ENCODE peak calls at places on chromosomes 7 and 10, in four cellular contexts. One of them, this sample, is unnamed.
A peak's percentile ranks its signal among the peaks of the same experiment; 100 is the strongest.

GRCh38 chr10:132539894-132540293 is 2.3 kb downstream of the INPP5A start:
- DNase-seq in activated gamma-delta T cell treated with Interleukin-2 at 50 U/mL for 16 hours: no peak
- DNase-seq in NCI-H748 treated with DMSO at 0.1 percent for 48 hours: no peak
- DNase-seq in AG09319: no peak
- DNase-seq in this sample: no peak

GRCh38 chr10:83233691-83234090 is 905.6 kb upstream of the GHITM start:
- DNase-seq in activated gamma-delta T cell treated with Interleukin-2 at 50 U/mL for 16 hours: no peak
- DNase-seq in NCI-H748 treated with DMSO at 0.1 percent for 48 hours: no peak
- DNase-seq in AG09319: no peak
- DNase-seq in this sample: no peak

GRCh38 chr7:3266240-3266639 is 34.8 kb upstream of the SDK1 start:
- DNase-seq in activated gamma-delta T cell treated with Interleukin-2 at 50 U/mL for 16 hours: no peak
- DNase-seq in NCI-H748 treated with DMSO at 0.1 percent for 48 hours: peak; percentile 57
- DNase-seq in AG09319: no peak
- DNase-seq in this sample: no peak

GRCh38 chr7:93894426-93894825 is 3.9 kb upstream of the TFPI2 start:
- DNase-seq in activated gamma-delta T cell treated with Interleukin-2 at 50 U/mL for 16 hours: no peak
- DNase-seq in NCI-H748 treated with DMSO at 0.1 percent for 48 hours: no peak
- DNase-seq in AG09319: no peak
- DNase-seq in this sample: no peak

GRCh38 chr7:585229-585711 is 65.6 kb upstream of the PDGFA start:
- DNase-seq in activated gamma-delta T cell treated with Interleukin-2 at 50 U/mL for 16 hours: no peak
- DNase-seq in NCI-H748 treated with DMSO at 0.1 percent for 48 hours: no peak
- DNase-seq in AG09319: no peak
- DNase-seq in this sample: no peak

GRCh38 chr10:27741173-27742091 is 4.2 kb downstream of the MKX start:
- DNase-seq in activated gamma-delta T cell treated with Interleukin-2 at 50 U/mL for 16 hours: no peak
- DNase-seq in NCI-H748 treated with DMSO at 0.1 percent for 48 hours: no peak
- DNase-seq in AG09319: no peak
- DNase-seq in this sample: no peak

GRCh38 chr7:15561840-15562239 is at the start of gene AGMO:
- DNase-seq in activated gamma-delta T cell treated with Interleukin-2 at 50 U/mL for 16 hours: no peak
- DNase-seq in NCI-H748 treated with DMSO at 0.1 percent for 48 hours: peak; percentile 33
- DNase-seq in AG09319: no peak
- DNase-seq in this sample: peak; percentile 59

GRCh38 chr7:38318803-38319416 is 45.5 kb upstream of the TARP start:
- DNase-seq in activated gamma-delta T cell treated with Interleukin-2 at 50 U/mL for 16 hours: no peak
- DNase-seq in NCI-H748 treated with DMSO at 0.1 percent for 48 hours: peak; percentile 69
- DNase-seq in AG09319: peak; percentile 61
- DNase-seq in this sample: no peak

GRCh38 chr7:134443396-134444070 is 15.4 kb downstream of the AKR1B1 start:
- DNase-seq in activated gamma-delta T cell treated with Interleukin-2 at 50 U/mL for 16 hours: no peak
- DNase-seq in NCI-H748 treated with DMSO at 0.1 percent for 48 hours: no peak
- DNase-seq in AG09319: no peak
- DNase-seq in this sample: no peak

GRCh38 chr7:135801877-135802276 is 53.3 kb upstream of the FAM180A start:
- DNase-seq in activated gamma-delta T cell treated with Interleukin-2 at 50 U/mL for 16 hours: no peak
- DNase-seq in NCI-H748 treated with DMSO at 0.1 percent for 48 hours: peak; percentile 34
- DNase-seq in AG09319: no peak
- DNase-seq in this sample: no peak

GRCh38 chr10:120646738-120647427 is 189.9 kb downstream of the PLPP4 start:
- DNase-seq in activated gamma-delta T cell treated with Interleukin-2 at 50 U/mL for 16 hours: no peak
- DNase-seq in NCI-H748 treated with DMSO at 0.1 percent for 48 hours: no peak
- DNase-seq in AG09319: no peak
- DNase-seq in this sample: no peak

GRCh38 chr10:20858292-20859124 is 38.6 kb downstream of the NEBL start:
- DNase-seq in activated gamma-delta T cell treated with Interleukin-2 at 50 U/mL for 16 hours: no peak
- DNase-seq in NCI-H748 treated with DMSO at 0.1 percent for 48 hours: peak; percentile 38
- DNase-seq in AG09319: no peak
- DNase-seq in this sample: no peak

GRCh38 chr7:22762866-22763265 is 35.9 kb downstream of the IL6 start:
- DNase-seq in activated gamma-delta T cell treated with Interleukin-2 at 50 U/mL for 16 hours: no peak
- DNase-seq in NCI-H748 treated with DMSO at 0.1 percent for 48 hours: no peak
- DNase-seq in AG09319: no peak
- DNase-seq in this sample: no peak

GRCh38 chr10:60942604-60943269 is 1.2 kb downstream of the RHOBTB1 start:
- DNase-seq in activated gamma-delta T cell treated with Interleukin-2 at 50 U/mL for 16 hours: peak; percentile 17
- DNase-seq in NCI-H748 treated with DMSO at 0.1 percent for 48 hours: no peak
- DNase-seq in AG09319: no peak
- DNase-seq in this sample: no peak

GRCh38 chr10:113454341-113455061 is 98.4 kb upstream of the HABP2 start:
- DNase-seq in activated gamma-delta T cell treated with Interleukin-2 at 50 U/mL for 16 hours: no peak
- DNase-seq in NCI-H748 treated with DMSO at 0.1 percent for 48 hours: no peak
- DNase-seq in AG09319: no peak
- DNase-seq in this sample: peak; percentile 21

GRCh38 chr7:36777062-36777461 is 52.8 kb upstream of the AOAH start:
- DNase-seq in activated gamma-delta T cell treated with Interleukin-2 at 50 U/mL for 16 hours: peak; percentile 53
- DNase-seq in NCI-H748 treated with DMSO at 0.1 percent for 48 hours: no peak
- DNase-seq in AG09319: no peak
- DNase-seq in this sample: no peak

GRCh38 chr7:31052841-31053601 is 913 bp downstream of the ADCYAP1R1 start:
- DNase-seq in activated gamma-delta T cell treated with Interleukin-2 at 50 U/mL for 16 hours: no peak
- DNase-seq in NCI-H748 treated with DMSO at 0.1 percent for 48 hours: no peak
- DNase-seq in AG09319: no peak
- DNase-seq in this sample: no peak

GRCh38 chr10:11555556-11555955 is 55.9 kb downstream of the USP6NL start:
- DNase-seq in activated gamma-delta T cell treated with Interleukin-2 at 50 U/mL for 16 hours: no peak
- DNase-seq in NCI-H748 treated with DMSO at 0.1 percent for 48 hours: no peak
- DNase-seq in AG09319: no peak
- DNase-seq in this sample: no peak

GRCh38 chr10:59240581-59241183 is 64.2 kb downstream of the PHYHIPL start:
- DNase-seq in activated gamma-delta T cell treated with Interleukin-2 at 50 U/mL for 16 hours: no peak
- DNase-seq in NCI-H748 treated with DMSO at 0.1 percent for 48 hours: peak; percentile 16
- DNase-seq in AG09319: peak; percentile 22
- DNase-seq in this sample: peak; percentile 18

GRCh38 chr7:70392282-70392681 is 739.7 kb upstream of the GALNT17 start:
- DNase-seq in activated gamma-delta T cell treated with Interleukin-2 at 50 U/mL for 16 hours: no peak
- DNase-seq in NCI-H748 treated with DMSO at 0.1 percent for 48 hours: no peak
- DNase-seq in AG09319: no peak
- DNase-seq in this sample: no peak

GRCh38 chr10:70737977-70738376 is 47.2 kb downstream of the TBATA start:
- DNase-seq in activated gamma-delta T cell treated with Interleukin-2 at 50 U/mL for 16 hours: no peak
- DNase-seq in NCI-H748 treated with DMSO at 0.1 percent for 48 hours: no peak
- DNase-seq in AG09319: no peak
- DNase-seq in this sample: no peak

GRCh38 chr10:133325761-133326463 is 10.8 kb downstream of the CALY start:
- DNase-seq in activated gamma-delta T cell treated with Interleukin-2 at 50 U/mL for 16 hours: no peak
- DNase-seq in NCI-H748 treated with DMSO at 0.1 percent for 48 hours: no peak
- DNase-seq in AG09319: no peak
- DNase-seq in this sample: no peak

GRCh38 chr10:76973515-76974289 is 663.9 kb downstream of the KCNMA1 start:
- DNase-seq in activated gamma-delta T cell treated with Interleukin-2 at 50 U/mL for 16 hours: no peak
- DNase-seq in NCI-H748 treated with DMSO at 0.1 percent for 48 hours: no peak
- DNase-seq in AG09319: peak; percentile 38
- DNase-seq in this sample: no peak

GRCh38 chr10:74500806-74501205 is 325.6 kb upstream of the KAT6B start:
- DNase-seq in activated gamma-delta T cell treated with Interleukin-2 at 50 U/mL for 16 hours: no peak
- DNase-seq in NCI-H748 treated with DMSO at 0.1 percent for 48 hours: no peak
- DNase-seq in AG09319: peak; percentile 31
- DNase-seq in this sample: no peak

GRCh38 chr10:126646101-126646500 is 24.4 kb downstream of the C10orf90 start:
- DNase-seq in activated gamma-delta T cell treated with Interleukin-2 at 50 U/mL for 16 hours: no peak
- DNase-seq in NCI-H748 treated with DMSO at 0.1 percent for 48 hours: no peak
- DNase-seq in AG09319: no peak
- DNase-seq in this sample: no peak

GRCh38 chr10:33116293-33116697 is 158.3 kb upstream of the ITGB1 start:
- DNase-seq in activated gamma-delta T cell treated with Interleukin-2 at 50 U/mL for 16 hours: no peak
- DNase-seq in NCI-H748 treated with DMSO at 0.1 percent for 48 hours: peak; percentile 13
- DNase-seq in AG09319: no peak
- DNase-seq in this sample: peak; percentile 41

GRCh38 chr10:48439581-48440041 is 133.1 kb downstream of the MAPK8 start:
- DNase-seq in activated gamma-delta T cell treated with Interleukin-2 at 50 U/mL for 16 hours: no peak
- DNase-seq in NCI-H748 treated with DMSO at 0.1 percent for 48 hours: no peak
- DNase-seq in AG09319: no peak
- DNase-seq in this sample: no peak

GRCh38 chr7:155270876-155271275 is 26.8 kb upstream of the INSIG1 start:
- DNase-seq in activated gamma-delta T cell treated with Interleukin-2 at 50 U/mL for 16 hours: no peak
- DNase-seq in NCI-H748 treated with DMSO at 0.1 percent for 48 hours: no peak
- DNase-seq in AG09319: no peak
- DNase-seq in this sample: no peak

GRCh38 chr10:97081621-97082235 is 104.0 kb downstream of the SLIT1 start:
- DNase-seq in activated gamma-delta T cell treated with Interleukin-2 at 50 U/mL for 16 hours: peak; percentile 50
- DNase-seq in NCI-H748 treated with DMSO at 0.1 percent for 48 hours: no peak
- DNase-seq in AG09319: peak; percentile 15
- DNase-seq in this sample: peak; percentile 17

GRCh38 chr10:28496481-28496961 is 36.4 kb upstream of the WAC start:
- DNase-seq in activated gamma-delta T cell treated with Interleukin-2 at 50 U/mL for 16 hours: no peak
- DNase-seq in NCI-H748 treated with DMSO at 0.1 percent for 48 hours: no peak
- DNase-seq in AG09319: no peak
- DNase-seq in this sample: no peak

GRCh38 chr10:18918545-18918944 is 130.1 kb upstream of the MALRD1 start:
- DNase-seq in activated gamma-delta T cell treated with Interleukin-2 at 50 U/mL for 16 hours: no peak
- DNase-seq in NCI-H748 treated with DMSO at 0.1 percent for 48 hours: no peak
- DNase-seq in AG09319: no peak
- DNase-seq in this sample: no peak